ENCODE peak calls at places on chromosomes 6 and 20, in four cellular contexts. One of them, this sample, is unnamed.

GRCh38 chr6:104656235-104656634 is 203.5 kb downstream of the HACE1 start:
- DNase-seq in A549: no peak
- DNase-seq in GM12878: no peak
- DNase-seq in HepG2: no peak
- DNase-seq in this sample: no peak

GRCh38 chr6:126086560-126086959 is 100.2 kb downstream of the TRMT11 start:
- DNase-seq in HepG2: no peak
- DNase-seq in GM12878: no peak
- DNase-seq in A549: no peak
- DNase-seq in this sample: no peak

GRCh38 chr6:83511901-83512681 is at the start of gene PRSS35:
- DNase-seq in HepG2: peak
- DNase-seq in A549: peak
- DNase-seq in GM12878: no peak
- DNase-seq in this sample: peak

GRCh38 chr6:167907837-167908681 is 81.3 kb downstream of the AFDN start:
- DNase-seq in GM12878: no peak
- DNase-seq in A549: peak
- DNase-seq in HepG2: peak
- DNase-seq in this sample: peak

GRCh38 chr6:75101896-75102680 is 103.8 kb downstream of the COL12A1 start:
- DNase-seq in GM12878: no peak
- DNase-seq in HepG2: no peak
- DNase-seq in A549: no peak
- DNase-seq in this sample: no peak

GRCh38 chr6:89221971-89222887 is 5.1 kb upstream of the GABRR1 start:
- DNase-seq in GM12878: no peak
- DNase-seq in A549: no peak
- DNase-seq in HepG2: no peak
- DNase-seq in this sample: peak

GRCh38 chr20:63064745-63065711 is 58.3 kb upstream of the BHLHE23 start:
- DNase-seq in GM12878: no peak
- DNase-seq in HepG2: no peak
- DNase-seq in A549: no peak
- DNase-seq in this sample: no peak

GRCh38 chr20:41365785-41366545 is 653 bp downstream of the EMILIN3 start:
- DNase-seq in A549: no peak
- DNase-seq in GM12878: no peak
- DNase-seq in HepG2: no peak
- DNase-seq in this sample: peak

GRCh38 chr6:159533568-159533967 is 159.5 kb downstream of the SOD2 start:
- DNase-seq in GM12878: no peak
- DNase-seq in HepG2: no peak
- DNase-seq in A549: no peak
- DNase-seq in this sample: no peak

GRCh38 chr6:130583268-130583667 is 217.5 kb downstream of the TMEM200A start:
- DNase-seq in GM12878: no peak
- DNase-seq in A549: no peak
- DNase-seq in HepG2: no peak
- DNase-seq in this sample: no peak

GRCh38 chr6:92945799-92946198 is 473.6 kb downstream of the EPHA7 start:
- DNase-seq in A549: no peak
- DNase-seq in GM12878: no peak
- DNase-seq in HepG2: no peak
- DNase-seq in this sample: no peak

GRCh38 chr6:37558646-37559045 is 59.0 kb upstream of the CCDC167 start:
- DNase-seq in A549: no peak
- DNase-seq in GM12878: no peak
- DNase-seq in HepG2: no peak
- DNase-seq in this sample: no peak

GRCh38 chr20:9331707-9332435 is 182.5 kb upstream of the LAMP5 start:
- DNase-seq in HepG2: no peak
- DNase-seq in GM12878: no peak
- DNase-seq in A549: no peak
- DNase-seq in this sample: no peak

GRCh38 chr20:15931897-15932296 is 641.4 kb downstream of the KIF16B start:
- DNase-seq in HepG2: no peak
- DNase-seq in A549: no peak
- DNase-seq in GM12878: no peak
- DNase-seq in this sample: no peak

GRCh38 chr6:71228461-71229041 is 60.1 kb upstream of the OGFRL1 start:
- DNase-seq in HepG2: no peak
- DNase-seq in GM12878: no peak
- DNase-seq in A549: no peak
- DNase-seq in this sample: no peak

GRCh38 chr6:122432816-122433215 is 33.4 kb downstream of the HSF2 start:
- DNase-seq in HepG2: no peak
- DNase-seq in GM12878: no peak
- DNase-seq in A549: no peak
- DNase-seq in this sample: no peak

DNA sequence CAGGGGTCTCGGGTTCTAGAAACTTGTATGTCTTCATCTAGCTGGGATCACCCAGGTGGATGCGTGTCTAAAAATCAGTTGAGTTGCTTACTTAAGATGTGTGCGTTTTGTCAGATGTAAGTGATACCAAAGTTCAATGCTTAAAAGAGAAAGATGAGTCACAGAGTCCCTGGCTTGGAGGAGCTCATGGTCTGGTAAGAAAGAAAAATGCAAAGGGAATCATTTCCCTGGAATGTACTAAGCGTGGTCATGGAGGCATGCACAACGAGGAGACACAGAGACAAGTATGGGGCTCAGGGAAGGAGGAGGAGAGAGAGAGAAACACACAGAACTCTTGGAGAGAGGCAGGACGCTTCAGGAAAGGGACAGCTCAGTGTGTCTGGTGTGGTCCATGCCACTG is 186.9 kb upstream of the GMDS start:
- DNase-seq in HepG2: no peak
- DNase-seq in GM12878: no peak
- DNase-seq in A549: peak
- DNase-seq in this sample: no peak
- TF ChIP-seq PBX3 in HepG2: no peak
- TF ChIP-seq PBX3 in GM12878: no peak
- TF ChIP-seq PBX3 in A549: no peak
- TF ChIP-seq PBX3 in this sample: peak

GRCh38 chr6:137223370-137224131 is 4.4 kb upstream of the IFNGR1 start:
- DNase-seq in GM12878: no peak
- DNase-seq in A549: peak
- DNase-seq in HepG2: peak
- DNase-seq in this sample: no peak
- TF ChIP-seq PBX3 in GM12878: no peak
- TF ChIP-seq PBX3 in A549: no peak
- TF ChIP-seq PBX3 in HepG2: no peak
- TF ChIP-seq PBX3 in this sample: no peak

GRCh38 chr20:11978496-11978895 is 60.8 kb downstream of the BTBD3 start:
- DNase-seq in A549: no peak
- DNase-seq in GM12878: no peak
- DNase-seq in HepG2: no peak
- DNase-seq in this sample: no peak
- TF ChIP-seq PBX3 in A549: no peak
- TF ChIP-seq PBX3 in GM12878: no peak
- TF ChIP-seq PBX3 in HepG2: no peak
- TF ChIP-seq PBX3 in this sample: no peak

DNA sequence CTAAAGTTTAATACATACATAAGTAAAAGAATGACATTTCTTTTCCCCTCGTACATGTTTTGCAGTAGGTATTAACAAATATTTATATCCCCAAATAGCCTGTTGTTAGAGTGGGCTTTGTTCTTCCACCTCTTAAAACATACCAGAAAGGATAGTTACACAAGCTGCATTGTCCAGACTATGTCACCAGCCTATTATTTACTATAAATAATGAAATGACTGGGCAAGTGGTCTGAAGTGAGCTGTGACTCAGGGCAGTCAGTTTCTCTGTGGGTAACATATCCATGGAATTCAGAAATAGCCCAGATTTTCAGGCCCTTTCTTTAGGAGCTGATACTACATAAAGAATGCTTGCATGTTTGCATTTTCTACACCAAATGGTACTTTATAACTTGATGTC is 60.1 kb downstream of the FUT9 start:
- DNase-seq in A549: no peak
- DNase-seq in GM12878: no peak
- DNase-seq in HepG2: no peak
- DNase-seq in this sample: no peak
- TF ChIP-seq PBX3 in A549: no peak
- TF ChIP-seq PBX3 in GM12878: no peak
- TF ChIP-seq PBX3 in HepG2: no peak
- TF ChIP-seq PBX3 in this sample: no peak